ENCODE peak calls at places on chromosomes 3 and 15, in seven cellular contexts. C is colonic mucosa; W is tibial nerve; L is GM23248; H is effector memory CD4-positive, alpha-beta T cell; D is endothelial cell of umbilical vein; S is transverse colon. V is an unnamed sample. For H3K36me3, the result is how much of the 10 kb centered on the place peaks cover.

GRCh38 chr3:66598168-66598567 is 97.3 kb upstream of the LRIG1 start:
- DNase-seq in C (no peak), W (no peak), L (peak), H (no peak), D (no peak), S (no peak), V (peak)

GRCh38 chr3:176631175-176631574 is 566.1 kb downstream of the TBL1XR1 start:
- DNase-seq in C (no peak), W (no peak), L (peak), H (no peak), D (no peak), S (no peak), V (no peak)

GRCh38 chr3:32354362-32354778 is 37.3 kb upstream of the CMTM7 start:
- DNase-seq in C (no peak), W (no peak), L (no peak), H (no peak), D (peak), S (no peak), V (no peak)

GRCh38 chr15:50943623-50944022 is 35.1 kb downstream of the AP4E1 start:
- DNase-seq in C (no peak), W (no peak), L (peak), H (no peak), D (no peak), S (no peak), V (no peak)

GRCh38 chr3:109081746-109082510 is 36.0 kb downstream of the MORC1 start:
- DNase-seq in C (peak), W (peak), L (peak), H (no peak), D (peak), S (peak), V (peak)

GRCh38 chr3:157370867-157371266 is 65.8 kb upstream of the PTX3 start:
- DNase-seq in C (no peak), W (no peak), L (no peak), H (no peak), D (no peak), S (no peak), V (no peak)

GRCh38 chr3:14451844-14452533 is 49.6 kb downstream of the SLC6A6 start:
- DNase-seq in C (peak), W (peak), L (peak), H (no peak), D (peak), S (peak), V (peak)

GRCh38 chr3:42101048-42101447 is 9.9 kb downstream of the TRAK1 start:
- DNase-seq in C (no peak), W (peak), L (peak), H (no peak), D (peak), S (no peak), V (peak)

GRCh38 chr3:81760924-81761903 is at the start of gene GBE1:
- DNase-seq in C (peak), W (peak), L (peak), H (peak), D (peak), S (peak), V (peak)

GRCh38 chr3:122618614-122619013 is 41.2 kb downstream of the PARP15 start:
- DNase-seq in C (no peak), W (no peak), L (no peak), H (no peak), D (no peak), S (no peak), V (no peak)

GRCh38 chr15:70435369-70435768 is 328.0 kb downstream of the UACA start:
- DNase-seq in C (no peak), W (no peak), L (no peak), H (no peak), D (no peak), S (peak), V (no peak)

GRCh38 chr3:43015572-43016512 is 36.7 kb downstream of the GASK1A start:
- DNase-seq in C (no peak), W (no peak), L (no peak), H (no peak), D (no peak), S (no peak), V (no peak)

GRCh38 chr15:57329582-57330367 is 46.5 kb upstream of the CGNL1 start:
- DNase-seq in C (no peak), W (no peak), L (no peak), H (no peak), D (no peak), S (no peak), V (no peak)

GRCh38 chr3:176526194-176526593 is 671.1 kb downstream of the TBL1XR1 start:
- DNase-seq in C (no peak), W (no peak), L (no peak), H (no peak), D (no peak), S (no peak), V (no peak)

GRCh38 chr3:38646630-38647029 is 2.9 kb downstream of the SCN5A start:
- DNase-seq in C (no peak), W (no peak), L (peak), H (no peak), D (peak), S (no peak), V (no peak)

GRCh38 chr3:62928256-62928655 is 53.0 kb upstream of the CADPS start:
- DNase-seq in C (no peak), W (no peak), L (no peak), H (no peak), D (no peak), S (no peak), V (no peak)

GRCh38 chr15:62600376-62600775 is 435.3 kb upstream of the C2CD4B start:
- DNase-seq in C (no peak), W (no peak), L (no peak), H (no peak), D (no peak), S (no peak), V (no peak)
- H3K27ac ChIP-seq in C (no peak), W (no peak), L (no peak), H (no peak), D (no peak), S (no peak), V (no peak)

GRCh38 chr15:68210409-68210756 is 5.3 kb upstream of the CALML4 start:
- DNase-seq in C (no peak), W (no peak), L (no peak), H (no peak), D (no peak), S (no peak), V (no peak)

GRCh38 chr15:68209735-68210408 is 4.7 kb upstream of the CALML4 start:
- DNase-seq in C (no peak), W (no peak), L (no peak), H (no peak), D (no peak), S (no peak), V (no peak)

GRCh38 chr15:68208136-68208535 is 3.0 kb upstream of the CALML4 start:
- DNase-seq in C (no peak), W (no peak), L (no peak), H (no peak), D (no peak), S (no peak), V (no peak)

GRCh38 chr15:68208641-68209240 is 3.6 kb upstream of the CALML4 start:
- DNase-seq in C (no peak), W (no peak), L (no peak), H (no peak), D (no peak), S (no peak), V (no peak)

DNA sequence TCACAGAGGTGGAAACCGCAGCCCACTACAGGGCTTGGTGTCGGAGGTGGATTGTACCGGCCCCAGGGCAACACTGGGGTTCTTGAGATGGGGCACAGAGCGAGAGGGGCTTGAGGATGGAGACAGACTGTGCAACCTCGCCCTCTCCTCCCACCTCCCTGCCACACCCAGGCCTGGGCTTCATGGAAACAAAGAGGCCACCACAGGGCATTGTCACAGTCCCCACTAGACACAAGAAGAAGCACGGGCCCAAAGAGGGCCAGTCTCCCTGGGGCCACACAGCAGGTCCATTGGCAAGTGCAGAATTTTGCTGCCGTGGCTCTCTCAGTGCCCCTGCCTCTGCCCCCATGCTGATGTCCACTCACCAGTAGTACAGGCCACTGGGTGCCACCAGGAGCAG is 4.1 kb upstream of the CALML4 start:
- DNase-seq in C (no peak), W (no peak), L (no peak), H (no peak), D (no peak), S (no peak), V (no peak)
- H3K36me3 ChIP-seq in C (under half), W (under half), L (under half), H (under half), D (under half), S (under half), V (under half)

DNA sequence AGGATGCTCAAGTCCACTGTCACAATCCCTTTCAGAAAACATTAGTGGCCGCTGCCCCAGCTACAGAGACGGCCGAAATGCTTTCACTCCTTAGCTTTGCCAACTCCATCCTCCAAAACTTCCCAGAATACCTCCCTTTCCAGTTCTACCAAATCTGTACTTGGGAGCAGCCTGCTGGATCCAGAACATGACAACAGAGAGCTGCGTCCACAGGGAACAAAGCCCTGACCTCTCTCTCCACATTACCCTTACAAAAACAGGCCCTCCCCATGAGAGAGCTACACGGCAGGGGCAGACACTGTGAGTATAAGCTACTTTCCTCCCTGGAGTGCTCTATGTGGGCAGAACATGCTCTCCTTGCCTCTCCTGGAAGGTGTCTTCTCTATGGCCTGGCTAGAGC is 6.3 kb downstream of the RBM15B start:
- DNase-seq in C (no peak), W (no peak), L (no peak), H (no peak), D (no peak), S (no peak), V (no peak)
- H3K27ac ChIP-seq in C (no peak), W (no peak), L (no peak), H (no peak), D (no peak), S (no peak), V (no peak)

DNA sequence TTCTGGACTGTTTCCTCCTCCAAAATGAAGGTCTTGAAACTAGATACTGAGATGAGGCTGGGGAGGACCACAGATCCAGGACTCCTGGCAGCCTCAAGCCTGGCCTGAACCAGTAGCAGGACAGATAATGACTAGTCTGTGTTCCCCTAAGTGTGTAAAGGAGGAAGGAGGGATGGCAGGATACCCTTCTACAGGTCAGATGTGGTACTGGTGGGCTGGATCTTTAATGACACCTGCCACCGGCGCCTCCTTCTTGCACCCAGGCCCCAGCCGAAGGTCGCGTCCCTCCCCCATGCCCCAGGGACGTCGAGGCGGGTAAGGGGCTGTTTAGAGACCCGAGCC is 556 bp downstream of the USP19 start:
- DNase-seq in C (no peak), W (no peak), L (peak), H (no peak), D (peak), S (no peak), V (no peak)
- H3K36me3 ChIP-seq in C (under half), W (under half), L (under half), H (under half), D (under half), S (under half), V (half or more)

V was measured in thyroid gland.